ENCODE peak calls at places on chromosomes 13 and 19, in five cellular contexts. P, U, V, K and C are unnamed samples. For H3K9me3, the result is how much of the 10 kb centered on the place peaks cover.

GRCh38 chr13:113657851-113658741 is at the start of gene ATP4B:
- DNase-seq in P (no peak), U (no peak), V (no peak), K (peak), C (peak)

GRCh38 chr19:13398780-13399726 is 107.2 kb downstream of the CACNA1A start:
- DNase-seq in P (no peak), U (no peak), V (no peak), K (peak), C (no peak)

GRCh38 chr19:3411636-3412035 is 45.3 kb downstream of the NFIC start:
- DNase-seq in P (no peak), U (no peak), V (no peak), K (no peak), C (no peak)

GRCh38 chr13:33487575-33488243 is 202.2 kb upstream of the STARD13 start:
- DNase-seq in P (no peak), U (no peak), V (peak), K (no peak), C (no peak)

GRCh38 chr13:80030491-80030890 is 310.4 kb downstream of the SPRY2 start:
- DNase-seq in P (no peak), U (no peak), V (peak), K (peak), C (no peak)

GRCh38 chr19:7434391-7434790 is 54.4 kb downstream of the PEX11G start:
- DNase-seq in P (no peak), U (no peak), V (no peak), K (no peak), C (no peak)

GRCh38 chr13:110509971-110510786 is 51.3 kb downstream of the RAB20 start:
- DNase-seq in P (peak), U (no peak), V (peak), K (peak), C (no peak)

GRCh38 chr13:34521166-34521565 is 420.9 kb upstream of the NBEA start:
- DNase-seq in P (peak), U (no peak), V (no peak), K (no peak), C (no peak)

GRCh38 chr19:58538257-58539168 is 5.4 kb upstream of the TRIM28 start:
- DNase-seq in P (peak), U (no peak), V (peak), K (peak), C (no peak)

GRCh38 chr19:2584002-2584401 is 108.1 kb downstream of the GADD45B start:
- DNase-seq in P (no peak), U (no peak), V (no peak), K (no peak), C (no peak)

GRCh38 chr13:21336609-21337008 is 122.5 kb downstream of the ZDHHC20 start:
- DNase-seq in P (no peak), U (no peak), V (no peak), K (no peak), C (no peak)

GRCh38 chr13:34290661-34291060 is 472.7 kb downstream of the RFC3 start:
- DNase-seq in P (no peak), U (no peak), V (no peak), K (no peak), C (no peak)

GRCh38 chr19:31596751-31597150 is 247.5 kb upstream of the TSHZ3 start:
- DNase-seq in P (no peak), U (no peak), V (no peak), K (no peak), C (no peak)

GRCh38 chr13:107067381-107067780 is 499.4 kb upstream of the ARGLU1 start:
- DNase-seq in P (no peak), U (no peak), V (no peak), K (no peak), C (no peak)

GRCh38 chr19:41175825-41176734 is 16.9 kb upstream of the CYP2S1 start:
- DNase-seq in P (peak), U (no peak), V (no peak), K (peak), C (no peak)

GRCh38 chr13:59677966-59678814 is 485.5 kb downstream of the DIAPH3 start:
- DNase-seq in P (peak), U (no peak), V (peak), K (no peak), C (no peak)

GRCh38 chr13:111973186-111974064 is 93.5 kb upstream of the SOX1 start:
- DNase-seq in P (peak), U (no peak), V (no peak), K (no peak), C (no peak)
- H3K4me3 ChIP-seq in P (no peak), U (no peak), V (peak), K (no peak), C (no peak)

GRCh38 chr19:30490760-30491159 is 118.6 kb downstream of the ZNF536 start:
- DNase-seq in P (no peak), U (no peak), V (no peak), K (no peak), C (no peak)
- H3K9me3 ChIP-seq in P (under half), U (under half), V (under half), K (under half), C (under half)

GRCh38 chr13:46176756-46177155 is 5.2 kb downstream of the LCP1 start:
- DNase-seq in P (no peak), U (no peak), V (no peak), K (no peak), C (no peak)
- H3K4me3 ChIP-seq in P (no peak), U (peak), V (no peak), K (no peak), C (peak)

GRCh38 chr19:36939153-36939552 is 23.0 kb downstream of the ZNF568 start:
- DNase-seq in P (peak), U (no peak), V (no peak), K (no peak), C (no peak)
- H3K9me3 ChIP-seq in P (under half), U (half or more), V (half or more), K (half or more), C (half or more)

GRCh38 chr19:17328517-17329060 is 6.1 kb downstream of the ANO8 start:
- DNase-seq in P (no peak), U (peak), V (no peak), K (no peak), C (no peak)
- H3K4me3 ChIP-seq in P (peak), U (no peak), V (peak), K (no peak), C (peak)

GRCh38 chr19:56956503-56957226 is 116.1 kb upstream of the PEG3 start:
- DNase-seq in P (no peak), U (no peak), V (no peak), K (no peak), C (no peak)

GRCh38 chr19:56964526-56964925 is 124.0 kb upstream of the PEG3 start:
- DNase-seq in P (no peak), U (no peak), V (no peak), K (no peak), C (no peak)

GRCh38 chr19:56959211-56959610 is 118.7 kb upstream of the PEG3 start:
- DNase-seq in P (no peak), U (no peak), V (no peak), K (no peak), C (no peak)

GRCh38 chr19:56958428-56958827 is 117.9 kb upstream of the PEG3 start:
- DNase-seq in P (no peak), U (no peak), V (no peak), K (no peak), C (no peak)

DNA sequence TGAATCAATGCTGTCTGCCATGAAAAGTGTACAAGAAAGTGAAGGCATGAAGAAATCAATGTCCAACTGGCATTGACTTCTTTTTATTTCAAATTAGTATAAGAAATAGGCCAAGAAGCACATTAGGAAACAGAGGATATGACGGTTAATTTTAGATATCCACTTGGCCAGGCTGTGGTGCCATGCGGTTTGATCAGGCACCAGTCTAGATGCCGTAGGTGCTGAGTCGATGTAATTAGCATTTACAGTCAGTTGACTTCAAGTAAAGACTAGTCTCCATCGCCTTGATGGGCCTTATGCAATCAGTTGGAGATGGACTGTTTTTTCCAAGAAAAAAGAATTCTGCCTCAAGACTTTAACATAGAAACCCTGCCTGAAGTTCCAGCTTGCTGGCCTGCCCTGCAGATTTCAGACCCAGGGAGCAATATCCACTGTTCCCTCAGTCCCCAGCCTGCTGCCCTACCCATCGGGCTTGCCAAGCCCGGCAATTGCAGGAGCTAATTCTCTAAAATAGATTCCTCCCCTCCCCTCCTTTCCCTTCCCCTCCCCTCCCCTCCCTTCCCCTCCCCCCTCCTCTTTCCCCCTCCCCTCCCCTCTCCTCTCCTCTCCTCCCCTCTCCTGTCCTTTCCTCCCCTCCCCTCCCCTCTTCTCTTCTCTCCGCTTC is 120.6 kb upstream of the PEG3 start:
- DNase-seq in P (no peak), U (no peak), V (no peak), K (no peak), C (no peak)
- H3K9me3 ChIP-seq in P (under half), U (under half), V (under half), K (under half), C (under half)

DNA sequence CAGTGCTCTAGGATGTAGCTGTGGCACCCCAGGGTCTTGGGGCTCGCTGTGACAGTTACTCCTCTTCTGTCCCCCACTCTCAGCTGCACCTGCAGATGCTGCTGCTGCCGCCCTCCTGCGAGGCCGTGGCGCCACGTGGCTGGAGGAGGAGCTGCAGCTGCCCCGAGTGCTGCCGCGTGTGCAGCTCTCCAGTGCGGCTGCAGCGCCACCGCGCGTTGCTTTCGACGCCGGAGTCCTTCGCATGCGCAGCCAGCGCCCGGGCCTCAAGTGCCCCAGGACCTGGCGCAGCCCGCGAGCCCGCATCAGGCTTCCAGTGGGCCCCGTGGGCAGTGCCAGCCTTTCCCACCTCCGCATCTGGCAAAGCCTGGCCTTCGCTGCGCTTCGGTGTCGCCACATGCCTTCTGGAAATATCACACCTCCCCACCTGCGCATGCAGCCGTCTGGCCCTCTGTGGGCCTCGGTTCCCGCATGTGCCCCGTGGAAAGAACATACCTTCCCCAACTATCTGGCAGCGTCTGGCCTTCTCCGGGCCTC is 692 bp upstream of the ZNF580 start:
- DNase-seq in P (no peak), U (peak), V (peak), K (peak), C (peak)
- H3K4me3 ChIP-seq in P (peak), U (no peak), V (peak), K (peak), C (peak)

GRCh38 chr19:43910884-43911283 is 24.2 kb downstream of the ZNF45 start:
- DNase-seq in P (no peak), U (no peak), V (no peak), K (no peak), C (no peak)
- H3K9me3 ChIP-seq in P (under half), U (half or more), V (half or more), K (half or more), C (half or more)

DNA sequence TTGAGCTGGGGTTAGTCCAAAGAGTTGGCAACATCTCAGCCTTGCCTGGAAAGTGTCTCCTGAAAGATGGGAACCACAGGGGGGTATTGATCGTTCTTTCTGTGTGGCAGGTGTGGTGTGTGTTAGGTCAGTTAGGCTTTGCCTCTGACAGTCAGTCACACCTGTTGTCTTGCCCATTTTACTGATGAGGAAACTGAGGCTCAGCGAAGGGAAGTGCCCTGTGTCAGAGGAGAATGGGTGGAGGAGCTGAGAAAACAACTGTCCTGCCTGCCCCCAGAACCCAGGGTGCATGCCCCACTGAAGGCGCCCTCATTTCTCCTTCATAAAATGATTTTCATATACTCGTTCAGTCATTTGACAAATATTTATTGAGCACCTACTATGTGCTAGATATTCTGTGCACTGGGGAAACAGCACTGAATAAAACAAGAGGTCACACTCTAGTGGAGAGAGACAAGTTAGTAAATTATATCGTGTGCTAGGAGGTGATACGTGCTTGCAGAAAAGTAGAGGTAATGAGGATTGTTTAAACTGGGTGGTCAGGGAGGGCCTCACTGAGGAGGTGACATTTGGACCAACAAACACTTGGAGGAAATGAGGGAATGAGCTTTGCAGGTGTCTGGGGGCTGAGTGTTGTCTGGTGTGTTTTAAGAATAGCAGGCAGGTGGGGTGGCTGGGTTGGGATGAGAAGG is 1.6 kb downstream of the FXYD5 start:
- DNase-seq in P (no peak), U (no peak), V (no peak), K (no peak), C (no peak)
- H3K4me3 ChIP-seq in P (no peak), U (peak), V (peak), K (peak), C (peak)